ENCODE peak calls at places on chromosomes 1 and 21, in four cellular contexts. T is K562, W is SK-N-SH, Q is H1. S is an unnamed sample.

GRCh38 chr1:148373236-148373935 is 109.7 kb downstream of the PPIAL4G start:
- DNase-seq in Q (no peak), T (no peak), W (no peak), S (no peak)

GRCh38 chr1:155125511-155125945 is 2.1 kb upstream of the EFNA1 start:
- DNase-seq in W (no peak), Q (peak), T (no peak), S (peak)

GRCh38 chr1:202625416-202626360 is 84.6 kb downstream of the SYT2 start:
- DNase-seq in W (peak), Q (peak), T (peak), S (peak)

GRCh38 chr1:69702085-69702484 is 134.4 kb downstream of the LRRC7 start:
- DNase-seq in W (no peak), Q (no peak), T (no peak), S (no peak)

GRCh38 chr1:6052543-6053205 is 7.0 kb downstream of the KCNAB2 start:
- DNase-seq in T (peak), Q (peak), W (peak), S (peak)

GRCh38 chr1:32266926-32267645 is 16.0 kb downstream of the LCK start:
- DNase-seq in Q (no peak), T (no peak), W (no peak), S (no peak)

GRCh38 chr1:51542158-51542953 is 23.3 kb upstream of the EPS15 start:
- DNase-seq in W (no peak), T (no peak), Q (no peak), S (no peak)

GRCh38 chr1:61955261-61955660 is 213.0 kb downstream of the PATJ start:
- DNase-seq in W (no peak), Q (no peak), T (no peak), S (no peak)

GRCh38 chr1:205189162-205189561 is 22.3 kb downstream of the DSTYK start:
- DNase-seq in T (no peak), Q (no peak), W (no peak), S (no peak)

GRCh38 chr1:179055930-179056329 is 25.9 kb upstream of the TOR3A start:
- DNase-seq in W (no peak), T (no peak), Q (no peak), S (no peak)

GRCh38 chr1:206967096-206967851 is 3.0 kb downstream of the FCAMR start:
- DNase-seq in Q (no peak), W (no peak), T (no peak), S (no peak)

GRCh38 chr1:34977858-34978257 is 7.3 kb downstream of the TMEM35B start:
- DNase-seq in Q (no peak), W (peak), T (peak), S (no peak)

GRCh38 chr21:35475006-35475405 is 425.9 kb upstream of the RUNX1 start:
- DNase-seq in W (no peak), Q (no peak), T (no peak), S (no peak)

GRCh38 chr21:46550511-46550941 is 54.4 kb downstream of the S100B start:
- DNase-seq in T (no peak), Q (peak), W (no peak), S (no peak)

GRCh38 chr1:7912743-7913557 is 27.7 kb downstream of the TNFRSF9 start:
- DNase-seq in T (peak), Q (no peak), W (no peak), S (no peak)

GRCh38 chr1:51833700-51834099 is 44.8 kb downstream of the NRDC start:
- DNase-seq in T (no peak), Q (no peak), W (no peak), S (no peak)

GRCh38 chr1:223556414-223557124 is 108.9 kb downstream of the CAPN8 start:
- DNase-seq in W (peak), T (peak), Q (peak), S (peak)

GRCh38 chr1:159598196-159598595 is 10.6 kb downstream of the APCS start:
- DNase-seq in Q (no peak), T (no peak), W (no peak), S (no peak)

GRCh38 chr1:248840946-248841345 is 2.9 kb downstream of the ZNF672 start:
- DNase-seq in Q (no peak), W (no peak), T (no peak), S (no peak)

GRCh38 chr1:209431813-209432442 is 151.6 kb upstream of the CAMK1G start:
- DNase-seq in Q (no peak), T (no peak), W (no peak), S (no peak)

GRCh38 chr1:65791396-65791795 is 1.3 kb upstream of the PDE4B start:
- DNase-seq in W (no peak), Q (no peak), T (no peak), S (no peak)

GRCh38 chr1:164950453-164951052 is 391.6 kb downstream of the PBX1 start:
- DNase-seq in W (no peak), T (no peak), Q (no peak), S (no peak)

GRCh38 chr1:169538998-169539871 is 47.0 kb downstream of the F5 start:
- DNase-seq in T (no peak), Q (no peak), W (no peak), S (no peak)
- TF ChIP-seq TEAD4 in T (no peak), Q (no peak), W (no peak), S (no peak)

GRCh38 chr1:67674260-67675011 is 10.6 kb upstream of the GADD45A start:
- DNase-seq in T (no peak), W (peak), Q (no peak), S (no peak)
- TF ChIP-seq TEAD4 in T (no peak), W (no peak), Q (no peak), S (no peak)

DNA sequence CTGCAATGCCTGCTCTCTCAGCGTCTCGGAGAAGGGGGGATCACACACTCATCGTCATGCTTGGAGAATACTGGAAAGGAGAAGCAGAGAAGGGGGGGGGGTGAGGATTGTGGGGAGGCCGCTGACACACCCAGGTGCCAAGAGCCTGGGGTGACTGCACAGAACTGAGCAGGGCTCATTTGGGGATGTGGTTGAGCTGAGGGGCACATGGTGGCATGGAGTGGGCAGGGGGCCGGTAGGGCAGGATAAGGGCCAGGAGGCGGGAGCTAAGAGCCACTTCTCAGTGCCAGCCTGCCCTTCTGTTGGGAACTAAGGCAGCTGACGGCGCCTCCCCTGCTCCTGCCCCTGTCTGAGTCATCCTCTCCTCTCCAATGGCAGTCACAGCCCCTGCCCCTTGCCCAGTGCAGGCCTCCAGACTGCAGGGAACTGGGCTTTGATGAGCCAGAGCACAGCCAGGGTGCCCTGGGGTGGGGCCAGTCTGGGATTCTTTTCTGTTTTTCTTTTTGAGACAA is 27.2 kb downstream of the MRPL37 start:
- DNase-seq in W (peak), T (no peak), Q (no peak), S (no peak)
- TF ChIP-seq TEAD4 in W (no peak), T (no peak), Q (no peak), S (no peak)

DNA sequence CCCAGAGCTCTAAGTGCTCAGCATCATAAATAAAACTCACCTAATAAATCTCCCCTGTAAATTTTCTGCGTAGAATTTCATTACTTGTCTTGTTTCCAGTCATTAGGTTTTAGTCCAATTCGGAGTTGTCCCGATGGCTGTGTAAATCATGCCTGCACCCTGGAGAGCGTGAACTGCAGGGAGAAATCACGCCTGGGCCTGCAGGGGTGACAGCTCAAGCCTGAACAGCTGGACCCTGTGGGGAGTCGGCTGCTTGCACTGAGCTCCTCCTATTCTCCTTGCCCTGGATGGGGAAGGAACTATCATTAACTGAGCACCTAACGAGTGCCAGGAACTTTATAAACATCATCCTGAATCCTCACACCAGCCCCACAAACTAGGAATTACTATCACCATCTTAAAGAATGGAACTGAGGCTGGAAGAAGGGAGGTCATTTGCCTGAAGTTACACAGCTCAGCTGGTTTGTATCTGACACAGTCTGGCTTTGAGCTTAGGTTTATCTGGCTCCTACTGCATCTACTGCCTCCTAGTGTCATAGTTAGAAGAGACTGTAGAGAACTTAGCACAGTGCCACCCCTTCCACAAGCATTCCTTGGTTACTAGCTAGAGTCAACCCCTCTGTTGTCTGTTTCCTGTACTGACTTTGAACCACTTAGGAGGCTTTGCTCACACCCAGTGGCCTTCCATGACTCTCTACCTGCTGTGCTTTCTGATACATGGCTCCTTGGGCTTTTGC is 25.1 kb upstream of the POU3F1 start:
- DNase-seq in T (peak), Q (no peak), W (peak), S (no peak)
- TF ChIP-seq TEAD4 in T (no peak), Q (no peak), W (no peak), S (no peak)

DNA sequence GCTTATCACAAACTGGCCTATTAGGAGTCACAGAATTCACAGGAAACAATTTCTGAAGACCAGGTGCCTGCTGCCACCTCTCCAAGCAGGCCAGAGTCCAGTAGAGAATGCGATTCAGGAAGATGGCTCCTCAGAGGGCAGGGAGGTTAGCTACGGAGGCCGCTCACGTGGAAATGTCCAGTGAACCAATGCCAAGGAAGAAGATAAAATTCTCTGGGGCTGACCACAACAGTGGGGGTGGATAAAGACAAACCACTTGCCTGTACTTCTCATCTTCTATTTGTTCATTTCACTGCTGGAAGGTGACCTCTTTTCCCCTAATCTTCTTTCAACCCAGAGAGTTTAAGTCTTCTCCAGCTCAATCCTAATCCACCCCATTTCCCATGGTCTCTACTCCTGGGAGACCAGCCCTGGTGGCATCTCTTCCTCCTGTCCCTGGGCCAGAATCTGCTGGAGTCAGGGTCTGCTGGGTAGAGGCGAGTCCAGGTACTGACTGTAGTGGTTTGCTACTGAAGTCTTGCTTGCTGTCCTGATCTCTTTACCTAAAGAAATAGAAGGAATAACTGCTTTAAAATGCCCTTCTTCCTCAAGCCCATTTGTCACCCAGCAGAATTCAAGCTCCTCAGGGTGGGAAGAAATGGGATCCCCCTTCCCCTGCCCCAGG is 3.2 kb downstream of the PSRC1 start:
- DNase-seq in T (peak), W (no peak), Q (no peak), S (no peak)
- TF ChIP-seq TEAD4 in T (no peak), W (no peak), Q (no peak), S (no peak)